ENCODE peak calls at places on chromosomes 7 and 10, in four cellular contexts. One of them, this sample, is unnamed.

GRCh38 chr7:99296471-99296870 is 23.8 kb downstream of the MYH16 start:
- DNase-seq in A549: no peak
- DNase-seq in tibial nerve: no peak
- DNase-seq in IMR-90: no peak
- DNase-seq in this sample: no peak

GRCh38 chr7:141356096-141356495 is 195.1 kb upstream of the AGK start:
- DNase-seq in A549: no peak
- DNase-seq in tibial nerve: no peak
- DNase-seq in IMR-90: no peak
- DNase-seq in this sample: no peak

GRCh38 chr10:110508806-110509544 is 11.3 kb downstream of the DUSP5 start:
- DNase-seq in A549: no peak
- DNase-seq in tibial nerve: no peak
- DNase-seq in IMR-90: no peak
- DNase-seq in this sample: no peak

GRCh38 chr10:97718178-97718577 is 4.6 kb downstream of the MARVELD1 start:
- DNase-seq in A549: no peak
- DNase-seq in tibial nerve: peak
- DNase-seq in IMR-90: no peak
- DNase-seq in this sample: no peak

GRCh38 chr10:9296206-9296605 is 1241.7 kb downstream of the GATA3 start:
- DNase-seq in A549: no peak
- DNase-seq in tibial nerve: no peak
- DNase-seq in IMR-90: no peak
- DNase-seq in this sample: no peak

GRCh38 chr7:93575555-93576397 is 1.3 kb upstream of the CALCR start:
- DNase-seq in A549: peak
- DNase-seq in tibial nerve: no peak
- DNase-seq in IMR-90: no peak
- DNase-seq in this sample: no peak

GRCh38 chr7:158022601-158023000 is 565.0 kb downstream of the PTPRN2 start:
- DNase-seq in A549: no peak
- DNase-seq in tibial nerve: no peak
- DNase-seq in IMR-90: no peak
- DNase-seq in this sample: no peak

GRCh38 chr7:10579561-10579960 is 394.1 kb upstream of the PHF14 start:
- DNase-seq in A549: no peak
- DNase-seq in tibial nerve: no peak
- DNase-seq in IMR-90: no peak
- DNase-seq in this sample: no peak

GRCh38 chr10:47043928-47044544 is 132.8 kb downstream of the PTPN20 start:
- DNase-seq in A549: no peak
- DNase-seq in tibial nerve: no peak
- DNase-seq in IMR-90: no peak
- DNase-seq in this sample: peak

GRCh38 chr10:43045246-43045621 is 31.6 kb upstream of the RET start:
- DNase-seq in A549: no peak
- DNase-seq in tibial nerve: peak
- DNase-seq in IMR-90: no peak
- DNase-seq in this sample: no peak

GRCh38 chr7:37369904-37370303 is 78.8 kb downstream of the ELMO1 start:
- DNase-seq in A549: no peak
- DNase-seq in tibial nerve: no peak
- DNase-seq in IMR-90: no peak
- DNase-seq in this sample: no peak

GRCh38 chr7:117993377-117994003 is 120.2 kb upstream of the CTTNBP2 start:
- DNase-seq in A549: peak
- DNase-seq in tibial nerve: no peak
- DNase-seq in IMR-90: peak
- DNase-seq in this sample: no peak

GRCh38 chr7:77391230-77391629 is 24.9 kb downstream of the GSAP start:
- DNase-seq in A549: no peak
- DNase-seq in tibial nerve: no peak
- DNase-seq in IMR-90: no peak
- DNase-seq in this sample: no peak

GRCh38 chr10:3045471-3046209 is 21.7 kb upstream of the PFKP start:
- DNase-seq in A549: peak
- DNase-seq in tibial nerve: no peak
- DNase-seq in IMR-90: peak
- DNase-seq in this sample: peak

GRCh38 chr7:13860734-13861133 is 128.7 kb downstream of the ETV1 start:
- DNase-seq in A549: no peak
- DNase-seq in tibial nerve: no peak
- DNase-seq in IMR-90: peak
- DNase-seq in this sample: no peak

GRCh38 chr7:37705976-37706375 is 22.4 kb downstream of the GPR141 start:
- DNase-seq in A549: no peak
- DNase-seq in tibial nerve: no peak
- DNase-seq in IMR-90: no peak
- DNase-seq in this sample: no peak

GRCh38 chr10:58268946-58269831 is at the start of gene CISD1:
- DNase-seq in A549: peak
- DNase-seq in tibial nerve: peak
- DNase-seq in IMR-90: peak
- DNase-seq in this sample: peak

GRCh38 chr10:67622506-67622905 is 73.5 kb downstream of the CTNNA3 start:
- DNase-seq in A549: no peak
- DNase-seq in tibial nerve: no peak
- DNase-seq in IMR-90: no peak
- DNase-seq in this sample: no peak

GRCh38 chr10:129754211-129755050 is 209.6 kb downstream of the EBF3 start:
- DNase-seq in A549: no peak
- DNase-seq in tibial nerve: no peak
- DNase-seq in IMR-90: no peak
- DNase-seq in this sample: no peak

GRCh38 chr10:110077436-110078120 is 69.8 kb downstream of the ADD3 start:
- DNase-seq in A549: no peak
- DNase-seq in tibial nerve: no peak
- DNase-seq in IMR-90: no peak
- DNase-seq in this sample: no peak

GRCh38 chr10:128116851-128117615 is 9.2 kb downstream of the MKI67 start:
- DNase-seq in A549: peak
- DNase-seq in tibial nerve: no peak
- DNase-seq in IMR-90: no peak
- DNase-seq in this sample: no peak

GRCh38 chr10:45000138-45000763 is 472 bp upstream of the ZNF22 start:
- DNase-seq in A549: no peak
- DNase-seq in tibial nerve: peak
- DNase-seq in IMR-90: peak
- DNase-seq in this sample: peak

GRCh38 chr7:155974186-155974897 is 162.1 kb upstream of the SHH start:
- DNase-seq in A549: no peak
- DNase-seq in tibial nerve: no peak
- DNase-seq in IMR-90: no peak
- DNase-seq in this sample: no peak

GRCh38 chr10:117504601-117505000 is 37.9 kb upstream of the EMX2 start:
- DNase-seq in A549: no peak
- DNase-seq in tibial nerve: no peak
- DNase-seq in IMR-90: no peak
- DNase-seq in this sample: no peak

GRCh38 chr7:157480651-157481050 is 143.8 kb downstream of the DNAJB6 start:
- DNase-seq in A549: no peak
- DNase-seq in tibial nerve: no peak
- DNase-seq in IMR-90: no peak
- DNase-seq in this sample: peak

GRCh38 chr10:13959443-13960359 is 371.0 kb downstream of the FRMD4A start:
- DNase-seq in A549: no peak
- DNase-seq in tibial nerve: no peak
- DNase-seq in IMR-90: no peak
- DNase-seq in this sample: no peak

GRCh38 chr10:29715296-29715695 is 80.5 kb upstream of the SVIL start:
- DNase-seq in A549: no peak
- DNase-seq in tibial nerve: no peak
- DNase-seq in IMR-90: no peak
- DNase-seq in this sample: no peak

GRCh38 chr7:105580022-105580740 is 1.1 kb downstream of the EFCAB10 start:
- DNase-seq in A549: peak
- DNase-seq in tibial nerve: no peak
- DNase-seq in IMR-90: no peak
- DNase-seq in this sample: no peak

GRCh38 chr7:50216626-50217025 is 87.9 kb upstream of the IKZF1 start:
- DNase-seq in A549: no peak
- DNase-seq in tibial nerve: no peak
- DNase-seq in IMR-90: no peak
- DNase-seq in this sample: no peak

GRCh38 chr7:136086712-136087111 is 109.6 kb upstream of the MTPN start:
- DNase-seq in A549: peak
- DNase-seq in tibial nerve: peak
- DNase-seq in IMR-90: peak
- DNase-seq in this sample: peak

GRCh38 chr7:29480456-29480855 is 83.2 kb upstream of the PRR15 start:
- DNase-seq in A549: no peak
- DNase-seq in tibial nerve: no peak
- DNase-seq in IMR-90: no peak
- DNase-seq in this sample: peak

GRCh38 chr7:4273566-4274230 is 408.4 kb upstream of the FOXK1 start:
- DNase-seq in A549: no peak
- DNase-seq in tibial nerve: no peak
- DNase-seq in IMR-90: no peak
- DNase-seq in this sample: no peak

GRCh38 chr10:1107679-1108078 is 51.5 kb downstream of the WDR37 start:
- DNase-seq in A549: no peak
- DNase-seq in tibial nerve: no peak
- DNase-seq in IMR-90: no peak
- DNase-seq in this sample: no peak

GRCh38 chr7:158646766-158647474 is 57.7 kb downstream of the NCAPG2 start:
- DNase-seq in A549: peak
- DNase-seq in tibial nerve: no peak
- DNase-seq in IMR-90: no peak
- DNase-seq in this sample: no peak

GRCh38 chr7:28018446-28018845 is 162.1 kb downstream of the JAZF1 start:
- DNase-seq in A549: no peak
- DNase-seq in tibial nerve: no peak
- DNase-seq in IMR-90: peak
- DNase-seq in this sample: no peak

GRCh38 chr10:103822052-103822716 is 33.2 kb downstream of the SH3PXD2A start:
- DNase-seq in A549: no peak
- DNase-seq in tibial nerve: no peak
- DNase-seq in IMR-90: no peak
- DNase-seq in this sample: no peak

GRCh38 chr10:103822795-103823194 is 32.6 kb downstream of the SH3PXD2A start:
- DNase-seq in A549: no peak
- DNase-seq in tibial nerve: no peak
- DNase-seq in IMR-90: no peak
- DNase-seq in this sample: no peak

GRCh38 chr10:103818110-103818509 is 37.3 kb downstream of the SH3PXD2A start:
- DNase-seq in A549: no peak
- DNase-seq in tibial nerve: no peak
- DNase-seq in IMR-90: no peak
- DNase-seq in this sample: no peak

GRCh38 chr10:103818765-103819374 is 36.5 kb downstream of the SH3PXD2A start:
- DNase-seq in A549: no peak
- DNase-seq in tibial nerve: no peak
- DNase-seq in IMR-90: no peak
- DNase-seq in this sample: no peak

DNA sequence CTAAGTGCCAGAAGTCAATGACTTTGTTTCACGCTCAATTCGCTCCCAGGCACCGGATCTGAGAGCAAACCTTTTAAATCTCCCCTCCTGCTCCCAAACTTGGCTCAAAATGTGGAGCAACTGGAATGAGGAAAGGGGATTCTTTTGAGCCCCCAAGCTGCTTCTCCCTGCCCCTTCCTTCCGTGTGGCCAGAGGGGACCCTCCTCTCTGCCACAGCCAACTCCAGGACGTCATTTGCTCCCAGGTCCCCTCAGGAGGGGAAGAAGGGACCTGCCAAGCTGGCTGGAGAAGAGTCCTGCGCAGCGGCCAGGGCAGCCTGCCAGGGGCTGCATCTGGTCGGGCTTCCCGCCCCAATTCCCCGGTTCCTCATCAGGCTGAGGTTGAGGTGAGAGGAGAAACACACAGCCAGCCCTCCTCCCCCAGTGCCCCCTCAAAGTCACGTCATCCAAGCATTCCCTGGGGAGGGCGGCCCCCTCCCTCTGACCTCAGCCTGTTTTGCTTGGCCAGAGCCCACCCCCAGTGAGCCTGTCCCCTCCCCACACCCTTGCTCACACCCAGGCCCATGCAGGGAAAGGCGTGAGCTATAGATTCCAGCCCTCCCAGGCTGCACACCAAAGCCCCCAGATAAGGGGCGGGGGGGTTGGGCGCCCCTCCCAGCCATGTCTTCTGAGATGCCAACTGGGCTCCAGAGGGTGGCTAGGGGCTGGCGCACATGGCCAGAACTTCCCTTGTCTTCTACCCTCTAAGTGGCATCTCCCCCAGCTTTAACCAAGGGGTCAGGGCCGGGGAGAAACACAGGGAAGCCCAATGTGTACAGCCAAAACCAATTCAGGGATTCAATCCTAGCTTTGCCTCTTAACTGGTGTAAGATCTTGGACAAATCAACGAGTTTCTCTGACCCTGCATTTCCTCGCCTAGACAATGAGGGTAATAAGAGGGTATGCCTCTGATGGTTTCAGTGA is 35.0 kb downstream of the SH3PXD2A start:
- DNase-seq in A549: no peak
- DNase-seq in tibial nerve: peak
- DNase-seq in IMR-90: peak
- DNase-seq in this sample: peak
- H3K4me3 ChIP-seq in A549: no peak
- H3K4me3 ChIP-seq in tibial nerve: no peak
- H3K4me3 ChIP-seq in IMR-90: no peak
- H3K4me3 ChIP-seq in this sample: no peak

GRCh38 chr10:103396789-103397087 is 312 bp downstream of the PDCD11 start:
- DNase-seq in A549: no peak
- DNase-seq in tibial nerve: no peak
- DNase-seq in IMR-90: no peak
- DNase-seq in this sample: no peak
- TF ChIP-seq POLR2A in A549: no peak
- TF ChIP-seq POLR2A in tibial nerve: no peak
- TF ChIP-seq POLR2A in IMR-90: no peak
- TF ChIP-seq POLR2A in this sample: no peak

DNA sequence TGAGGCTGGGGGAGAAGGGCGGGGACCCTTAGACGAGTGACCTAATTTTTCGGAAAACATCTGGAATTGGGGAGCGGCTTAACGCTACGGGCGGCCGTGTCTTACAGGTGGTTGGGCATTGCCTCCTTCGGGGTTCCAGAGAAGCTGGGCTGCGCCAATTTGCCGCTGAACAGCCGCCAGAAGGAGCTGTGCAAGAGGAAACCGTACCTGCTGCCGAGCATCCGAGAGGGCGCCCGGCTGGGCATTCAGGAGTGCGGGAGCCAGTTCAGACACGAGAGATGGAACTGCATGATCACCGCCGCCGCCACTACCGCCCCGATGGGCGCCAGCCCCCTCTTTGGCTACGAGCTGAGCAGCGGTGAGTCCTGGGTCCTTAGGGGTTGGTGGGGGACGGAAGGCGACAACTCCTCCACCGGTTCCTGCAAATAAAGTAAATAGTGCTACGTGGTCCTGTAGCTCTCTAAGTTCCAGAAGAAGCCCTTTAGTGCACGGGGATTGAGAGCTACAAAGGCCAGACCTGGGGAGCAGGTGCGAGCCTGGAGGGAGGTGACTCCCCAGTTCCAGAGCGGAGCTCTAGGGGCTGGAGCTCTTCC is 756 bp downstream of the WNT16 start:
- DNase-seq in A549: peak
- DNase-seq in tibial nerve: no peak
- DNase-seq in IMR-90: no peak
- DNase-seq in this sample: peak
- H3K4me3 ChIP-seq in A549: peak
- H3K4me3 ChIP-seq in tibial nerve: peak
- H3K4me3 ChIP-seq in IMR-90: peak
- H3K4me3 ChIP-seq in this sample: peak

GRCh38 chr7:151062399-151063211 is 3.2 kb downstream of the SLC4A2 start:
- DNase-seq in A549: peak
- DNase-seq in tibial nerve: no peak
- DNase-seq in IMR-90: peak
- DNase-seq in this sample: peak
- TF ChIP-seq POLR2A in A549: peak
- TF ChIP-seq POLR2A in tibial nerve: no peak
- TF ChIP-seq POLR2A in IMR-90: peak
- TF ChIP-seq POLR2A in this sample: no peak